ENCODE peak calls at places on chromosomes 4 and X, in five cellular contexts. G is spleen, H is left ventricle myocardium inferior, P is right lobe of liver, B is epithelial cell of esophagus. D is an unnamed sample.

GRCh38 chr4:87041142-87041541 is 106.3 kb downstream of the AFF1 start:
- DNase-seq in G (no peak), H (no peak), P (no peak), B (no peak), D (no peak)

GRCh38 chr4:156977435-156978160 is 6.0 kb upstream of the PDGFC start:
- DNase-seq in G (no peak), H (no peak), P (no peak), B (no peak), D (no peak)

GRCh38 chr4:86452323-86452995 is 92.6 kb upstream of the MAPK10 start:
- DNase-seq in G (no peak), H (no peak), P (no peak), B (no peak), D (no peak)

GRCh38 chr4:47741200-47741599 is 96.7 kb downstream of the CORIN start:
- DNase-seq in G (no peak), H (no peak), P (no peak), B (peak), D (no peak)

GRCh38 chr4:132593717-132594400 is 555.2 kb upstream of the PCDH10 start:
- DNase-seq in G (no peak), H (no peak), P (no peak), B (peak), D (no peak)

GRCh38 chrX:17242470-17242869 is 132.5 kb upstream of the NHS start:
- DNase-seq in G (no peak), H (no peak), P (peak), B (peak), D (no peak)

GRCh38 chr4:173573725-173574124 is 43.7 kb upstream of the HAND2 start:
- DNase-seq in G (no peak), H (no peak), P (no peak), B (no peak), D (no peak)

GRCh38 chr4:73477176-73477575 is 4.4 kb upstream of the AFM start:
- DNase-seq in G (peak), H (no peak), P (no peak), B (no peak), D (peak)

DNA sequence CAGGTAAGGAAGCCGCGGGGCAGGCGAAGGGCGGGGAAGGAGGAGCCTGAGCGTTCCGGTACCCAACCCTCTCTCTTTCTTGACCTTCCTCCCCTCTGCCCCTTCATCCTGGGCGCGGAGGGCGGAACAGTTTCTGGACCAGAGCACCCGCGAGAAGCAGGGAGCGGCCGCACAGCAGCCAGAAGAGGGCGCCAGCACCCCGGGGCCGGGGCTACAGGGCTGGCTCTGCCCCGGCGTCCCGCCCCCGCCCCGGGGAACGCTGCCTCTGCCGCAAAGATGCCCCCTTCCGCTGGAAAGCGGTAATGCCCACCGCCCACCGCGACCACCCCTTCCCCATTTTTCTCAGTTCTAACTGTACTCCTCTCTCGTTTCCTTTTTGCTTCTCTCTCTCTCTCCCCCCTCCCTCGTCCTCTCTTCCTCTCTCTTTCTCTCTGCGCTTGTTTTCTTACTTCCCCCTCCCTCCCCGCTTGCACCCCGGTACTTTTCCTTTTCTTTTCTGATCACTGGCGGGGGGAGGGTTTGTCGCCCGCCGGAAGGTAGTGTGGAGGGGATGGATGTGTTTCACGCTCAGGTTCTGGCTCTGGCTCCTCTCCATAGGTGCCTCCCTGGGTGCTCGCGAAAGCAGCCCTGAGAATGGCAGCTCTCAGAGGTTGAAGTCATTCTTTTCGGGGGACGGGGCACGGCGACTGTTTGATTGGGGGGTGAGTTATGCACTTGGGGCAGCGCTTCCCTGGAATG is 13.1 kb upstream of the PRDM8 start:
- DNase-seq in G (peak), H (peak), P (peak), B (peak), D (peak)
- H3K4me3 ChIP-seq in G (peak), H (peak), P (peak), B (peak), D (peak)

GRCh38 chr4:16827045-16827444 is 71.4 kb downstream of the LDB2 start:
- DNase-seq in G (no peak), H (no peak), P (no peak), B (no peak), D (no peak)
- H3K4me3 ChIP-seq in G (no peak), H (peak), P (no peak), B (no peak), D (no peak)

GRCh38 chr4:25879587-25879986 is 16.8 kb upstream of the SEL1L3 start:
- DNase-seq in G (no peak), H (no peak), P (no peak), B (no peak), D (no peak)

GRCh38 chr4:25881187-25881586 is 18.4 kb upstream of the SEL1L3 start:
- DNase-seq in G (no peak), H (no peak), P (no peak), B (no peak), D (no peak)

GRCh38 chr4:25879091-25879584 is 16.4 kb upstream of the SEL1L3 start:
- DNase-seq in G (no peak), H (no peak), P (no peak), B (no peak), D (no peak)

GRCh38 chr4:25879991-25880641 is 17.3 kb upstream of the SEL1L3 start:
- DNase-seq in G (no peak), H (no peak), P (no peak), B (no peak), D (no peak)

DNA sequence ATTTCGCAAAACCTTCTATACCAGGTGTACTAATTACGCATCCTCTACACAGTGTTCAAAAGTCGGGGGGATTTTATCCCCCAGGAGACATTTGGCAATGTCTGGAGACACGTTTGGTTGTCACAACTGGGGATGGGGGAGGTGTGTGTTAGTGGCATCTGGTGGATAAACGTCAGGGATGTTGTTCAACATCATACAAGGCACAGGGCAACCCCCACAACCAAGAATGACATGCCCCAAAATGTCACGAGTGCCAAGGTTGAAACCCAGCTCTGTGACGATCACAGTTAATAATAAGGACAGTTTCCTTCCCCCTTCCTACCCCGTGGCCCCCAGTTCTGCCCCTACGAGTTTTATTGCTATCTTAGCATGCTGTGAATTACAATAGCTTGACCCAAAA is 15.9 kb upstream of the SEL1L3 start:
- DNase-seq in G (no peak), H (no peak), P (no peak), B (no peak), D (no peak)
- H3K4me3 ChIP-seq in G (no peak), H (no peak), P (no peak), B (no peak), D (no peak)

GRCh38 chr4:10119773-10120172 is 3.2 kb upstream of the WDR1 start:
- DNase-seq in G (no peak), H (no peak), P (no peak), B (no peak), D (no peak)

GRCh38 chr4:10117424-10118354 is 1.1 kb upstream of the WDR1 start:
- DNase-seq in G (no peak), H (no peak), P (no peak), B (no peak), D (no peak)

GRCh38 chr4:10116625-10117423 is at the start of gene WDR1:
- DNase-seq in G (peak), H (peak), P (peak), B (peak), D (peak)

GRCh38 chr4:10119263-10119662 is 2.7 kb upstream of the WDR1 start:
- DNase-seq in G (no peak), H (no peak), P (no peak), B (no peak), D (no peak)

DNA sequence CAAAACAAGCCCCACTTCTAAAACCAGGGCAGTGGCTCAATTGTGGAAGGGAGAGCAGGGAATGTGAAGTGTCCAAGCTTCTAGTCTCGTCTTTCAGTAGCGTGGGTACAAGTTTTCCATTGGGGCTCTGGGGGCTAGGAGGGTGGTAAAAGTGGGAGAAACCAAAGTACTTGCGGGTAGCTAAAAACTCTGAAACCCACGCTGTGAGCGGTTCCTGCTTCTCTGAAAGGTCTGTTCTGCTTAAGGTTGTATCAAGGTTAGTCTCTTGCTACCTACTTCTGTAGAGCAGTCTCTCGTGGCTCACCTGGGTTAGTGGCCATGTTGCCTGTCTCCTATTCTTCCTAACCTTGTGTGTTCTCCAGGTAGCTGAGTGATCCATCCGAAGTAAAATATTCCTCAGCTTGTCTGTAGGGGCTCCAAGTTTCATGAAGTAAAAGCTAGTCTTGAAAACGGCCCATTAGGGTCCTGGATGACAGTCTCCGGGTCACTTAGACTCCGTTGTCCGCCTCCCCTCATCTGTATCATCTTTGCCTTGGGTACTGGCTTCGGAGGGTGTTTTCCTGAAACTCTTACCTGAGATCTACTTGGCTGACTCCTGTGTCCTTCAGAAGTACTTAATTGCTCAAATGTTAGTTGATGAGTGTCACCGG is 1.9 kb upstream of the WDR1 start:
- DNase-seq in G (no peak), H (no peak), P (no peak), B (no peak), D (no peak)
- H3K4me3 ChIP-seq in G (peak), H (no peak), P (no peak), B (no peak), D (no peak)

GRCh38 chr4:39476181-39476873 is 17.5 kb downstream of the LIAS start:
- DNase-seq in G (no peak), H (no peak), P (no peak), B (no peak), D (no peak)

GRCh38 chr4:39480251-39480650 is 21.4 kb downstream of the LIAS start:
- DNase-seq in G (no peak), H (no peak), P (no peak), B (no peak), D (peak)

GRCh38 chr4:39486221-39486804 is 27.5 kb downstream of the LIAS start:
- DNase-seq in G (no peak), H (no peak), P (no peak), B (no peak), D (no peak)

GRCh38 chr4:39484582-39485272 is 25.9 kb downstream of the LIAS start:
- DNase-seq in G (no peak), H (no peak), P (no peak), B (no peak), D (no peak)

GRCh38 chr4:39480902-39481695 is 22.2 kb downstream of the LIAS start:
- DNase-seq in G (no peak), H (no peak), P (no peak), B (no peak), D (no peak)
- H3K4me3 ChIP-seq in G (peak), H (no peak), P (no peak), B (no peak), D (no peak)

GRCh38 chr4:6301051-6301731 is 31.5 kb downstream of the WFS1 start:
- DNase-seq in G (no peak), H (no peak), P (no peak), B (no peak), D (no peak)
- H3K4me3 ChIP-seq in G (no peak), H (no peak), P (no peak), B (no peak), D (no peak)

D was measured in kidney.